ENCODE peak calls at places on chromosomes 7 and 10, in nine cellular contexts. G is stomach; F is naive thymus-derived CD8-positive, alpha-beta T cell; V is lung microvascular endothelial cell; C is GDM1; Q is pancreas; W is esophagus muscularis mucosa; S is caudate nucleus; N is activated CD8-positive, alpha-beta memory T cell treated with anti-CD3 and anti-CD28 coated beads for 48 hours. O is an unnamed sample.

GRCh38 chr7:144826248-144826647 is 9.6 kb downstream of the TPK1 start:
- DNase-seq in G (no peak), N (no peak), F (no peak), C (no peak), S (no peak), Q (no peak), V (peak; percentile 36), W (no peak), O (no peak)

GRCh38 chr7:123645516-123645915 is 10.2 kb upstream of the LMOD2 start:
- DNase-seq in N (no peak), V (no peak), W (no peak), Q (no peak), G (no peak), S (no peak), F (no peak), C (no peak), O (no peak)

GRCh38 chr10:109018892-109019507 is 904.3 kb downstream of the XPNPEP1 start:
- DNase-seq in V (no peak), Q (no peak), S (no peak), N (no peak), W (no peak), G (no peak), C (no peak), F (no peak), O (no peak)

GRCh38 chr7:5207131-5207530 is 17.1 kb downstream of the WIPI2 start:
- DNase-seq in S (no peak), V (no peak), Q (no peak), N (no peak), C (no peak), G (no peak), F (no peak), W (no peak), O (no peak)

GRCh38 chr7:143236408-143236990 is 14.7 kb downstream of the TAS2R40 start:
- DNase-seq in W (no peak), S (no peak), G (no peak), N (no peak), F (no peak), V (no peak), C (no peak), Q (no peak), O (no peak)

GRCh38 chr7:97145068-97145467 is 27.6 kb downstream of the SDHAF3 start:
- DNase-seq in G (no peak), F (peak; percentile 13), W (no peak), C (no peak), V (peak; percentile 49), Q (no peak), S (no peak), N (no peak), O (peak; percentile 18)

GRCh38 chr10:12214763-12215218 is 18.8 kb downstream of the CDC123 start:
- DNase-seq in V (peak; percentile 73), S (no peak), G (no peak), C (no peak), F (peak; percentile 60), N (no peak), Q (no peak), W (no peak), O (no peak)

GRCh38 chr10:91206837-91207474 is 13.5 kb upstream of the PCGF5 start:
- DNase-seq in C (no peak), V (no peak), F (no peak), N (no peak), G (no peak), W (no peak), Q (no peak), S (no peak), O (no peak)

GRCh38 chr10:13627459-13628310 is 40.9 kb downstream of the PRPF18 start:
- DNase-seq in N (no peak), F (no peak), S (no peak), Q (no peak), W (no peak), G (no peak), C (no peak), V (no peak), O (no peak)

GRCh38 chr7:133703547-133703946 is 423.6 kb upstream of the LRGUK start:
- DNase-seq in W (no peak), C (no peak), N (no peak), Q (no peak), V (peak; percentile 92), S (no peak), G (no peak), F (no peak), O (no peak)

O was measured in SK-N-MC.